ENCODE peak calls at places on chromosome 5, in five cellular contexts. Q is thyroid gland, H is HFF-Myc, G is cardiac fibroblast, F is SK-N-SH. A is an unnamed sample.
A peak's percentile ranks its signal among the peaks of the same experiment; 100 is the strongest.

GRCh38 chr5:57303985-57304384 is 130.1 kb downstream of the GPBP1 start:
- DNase-seq in H (no peak), G (no peak), F (no peak), Q (no peak), A (no peak)

GRCh38 chr5:115573133-115573532 is 28.6 kb upstream of the FEM1C start:
- DNase-seq in Q (no peak), F (no peak), H (peak; percentile 20), G (peak; percentile 67), A (no peak)

GRCh38 chr5:39588176-39588575 is 163.4 kb upstream of the DAB2 start:
- DNase-seq in G (no peak), Q (no peak), H (no peak), F (no peak), A (no peak)

GRCh38 chr5:177994063-177994462 is 2.0 kb downstream of the PROP1 start:
- DNase-seq in H (no peak), Q (no peak), F (no peak), G (no peak), A (no peak)

GRCh38 chr5:87022415-87022814 is 245.3 kb upstream of the RASA1 start:
- DNase-seq in H (no peak), Q (no peak), F (no peak), G (no peak), A (no peak)

GRCh38 chr5:73393606-73394489 is 54.7 kb downstream of the FOXD1 start:
- DNase-seq in G (no peak), H (no peak), F (no peak), Q (no peak), A (no peak)

GRCh38 chr5:55936100-55936693 is 58.6 kb downstream of the IL6ST start:
- DNase-seq in H (peak; percentile 57), G (peak; percentile 90), F (peak; percentile 78), Q (peak; percentile 66), A (peak; percentile 60)

GRCh38 chr5:128870923-128871322 is 94.4 kb upstream of the SLC27A6 start:
- DNase-seq in H (no peak), Q (no peak), G (no peak), F (no peak), A (peak; percentile 11)

GRCh38 chr5:145056805-145057204 is 778.3 kb downstream of the PRELID2 start:
- DNase-seq in F (no peak), H (no peak), G (peak; percentile 33), Q (no peak), A (peak; percentile 3)

GRCh38 chr5:31935702-31936347 is 238.3 kb downstream of the GOLPH3 start:
- DNase-seq in H (no peak), Q (peak; percentile 87), G (peak; percentile 12), F (no peak), A (no peak)

GRCh38 chr5:15938961-15939360 is 240.6 kb downstream of the MARCHF11 start:
- DNase-seq in H (peak; percentile 63), F (no peak), G (peak; percentile 92), Q (no peak), A (peak; percentile 46)

GRCh38 chr5:127938746-127939145 is 144.8 kb upstream of the SLC12A2 start:
- DNase-seq in F (no peak), Q (no peak), G (no peak), H (no peak), A (no peak)

GRCh38 chr5:96816430-96816939 is 8.7 kb upstream of the ERAP1 start:
- DNase-seq in G (no peak), Q (no peak), H (peak; percentile 14), F (no peak), A (no peak)

GRCh38 chr5:39506216-39506615 is 81.4 kb upstream of the DAB2 start:
- DNase-seq in Q (no peak), H (no peak), G (no peak), F (no peak), A (no peak)

GRCh38 chr5:56681346-56681745 is 134.0 kb upstream of the MAP3K1 start:
- DNase-seq in Q (no peak), F (no peak), G (peak; percentile 50), H (peak; percentile 24), A (no peak)

GRCh38 chr5:140109818-140110733 is 3.8 kb upstream of the PURA start:
- DNase-seq in H (no peak), G (no peak), F (no peak), Q (no peak), A (no peak)

GRCh38 chr5:33363537-33363936 is 77.2 kb upstream of the TARS1 start:
- DNase-seq in G (no peak), F (no peak), Q (no peak), H (no peak), A (no peak)

GRCh38 chr5:143398451-143399237 is 4.8 kb downstream of the NR3C1 start:
- DNase-seq in F (no peak), Q (no peak), G (peak; percentile 62), H (no peak), A (no peak)

GRCh38 chr5:20554001-20554400 is 566.0 kb upstream of the CDH18 start:
- DNase-seq in F (no peak), G (peak; percentile 41), H (no peak), Q (no peak), A (no peak)

GRCh38 chr5:137461636-137462596 is 37.2 kb downstream of the SPOCK1 start:
- DNase-seq in F (peak; percentile 39), H (no peak), G (no peak), Q (no peak), A (no peak)

GRCh38 chr5:3456121-3456681 is 139.4 kb upstream of the IRX1 start:
- DNase-seq in F (no peak), H (no peak), Q (no peak), G (no peak), A (no peak)

GRCh38 chr5:79518718-79519117 is 4.8 kb upstream of the HOMER1 start:
- DNase-seq in G (no peak), F (no peak), H (no peak), Q (no peak), A (no peak)

GRCh38 chr5:1931590-1932138 is 48.9 kb upstream of the IRX4 start:
- DNase-seq in H (no peak), G (no peak), Q (peak; percentile 54), F (no peak), A (no peak)

GRCh38 chr5:78335976-78336375 is 24.4 kb upstream of the SCAMP1 start:
- DNase-seq in G (no peak), Q (no peak), H (no peak), F (peak; percentile 42), A (no peak)

GRCh38 chr5:56962286-56962685 is 10.4 kb upstream of the MIER3 start:
- DNase-seq in G (no peak), Q (no peak), H (no peak), F (peak; percentile 39), A (no peak)

GRCh38 chr5:100779669-100780375 is 123.3 kb downstream of the ST8SIA4 start:
- DNase-seq in H (no peak), Q (no peak), F (no peak), G (no peak), A (no peak)
- TF ChIP-seq CTCF in H (no peak), Q (no peak), F (no peak), G (no peak), A (no peak)

GRCh38 chr5:75460532-75460931 is 50.9 kb downstream of the CERT1 start:
- DNase-seq in F (peak; percentile 8), H (no peak), Q (no peak), G (no peak), A (no peak)
- H3K4me3 ChIP-seq in F (no peak overlapping the region), H (no peak overlapping the region), Q (no peak overlapping the region), G (no peak overlapping the region), A (no peak overlapping the region)

DNA sequence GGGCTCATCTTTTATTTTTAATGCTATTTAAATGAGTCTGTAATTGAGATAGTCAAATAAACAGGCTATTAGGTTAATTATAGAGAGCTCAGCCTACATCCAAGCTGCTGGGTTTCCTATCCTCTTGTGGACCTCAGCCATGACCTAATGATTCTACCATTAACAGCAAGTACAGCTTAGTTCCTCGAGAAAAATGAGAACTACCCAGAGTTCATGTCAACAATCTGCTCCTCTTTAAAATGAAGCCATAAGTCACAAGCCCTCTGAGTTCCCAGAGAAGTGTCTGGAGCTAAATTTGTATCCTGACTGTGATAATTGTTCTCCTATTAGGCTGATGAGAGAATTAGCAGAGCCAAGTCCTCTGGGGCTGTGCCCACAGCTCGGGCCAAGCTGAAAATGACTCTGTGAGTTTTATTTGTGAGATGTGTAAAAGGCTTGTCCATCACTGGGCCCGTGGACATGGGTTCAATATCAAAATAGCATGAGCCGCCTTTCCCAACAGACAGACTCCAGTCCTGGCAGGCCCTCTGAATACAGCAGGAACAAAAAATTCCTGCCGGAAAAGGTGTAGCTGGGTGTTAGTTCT is 145.1 kb upstream of the SMIM23 start:
- DNase-seq in Q (no peak), F (no peak), G (no peak), H (no peak), A (no peak)
- TF ChIP-seq CTCF in Q (no peak), F (no peak), G (no peak), H (no peak), A (no peak)

DNA sequence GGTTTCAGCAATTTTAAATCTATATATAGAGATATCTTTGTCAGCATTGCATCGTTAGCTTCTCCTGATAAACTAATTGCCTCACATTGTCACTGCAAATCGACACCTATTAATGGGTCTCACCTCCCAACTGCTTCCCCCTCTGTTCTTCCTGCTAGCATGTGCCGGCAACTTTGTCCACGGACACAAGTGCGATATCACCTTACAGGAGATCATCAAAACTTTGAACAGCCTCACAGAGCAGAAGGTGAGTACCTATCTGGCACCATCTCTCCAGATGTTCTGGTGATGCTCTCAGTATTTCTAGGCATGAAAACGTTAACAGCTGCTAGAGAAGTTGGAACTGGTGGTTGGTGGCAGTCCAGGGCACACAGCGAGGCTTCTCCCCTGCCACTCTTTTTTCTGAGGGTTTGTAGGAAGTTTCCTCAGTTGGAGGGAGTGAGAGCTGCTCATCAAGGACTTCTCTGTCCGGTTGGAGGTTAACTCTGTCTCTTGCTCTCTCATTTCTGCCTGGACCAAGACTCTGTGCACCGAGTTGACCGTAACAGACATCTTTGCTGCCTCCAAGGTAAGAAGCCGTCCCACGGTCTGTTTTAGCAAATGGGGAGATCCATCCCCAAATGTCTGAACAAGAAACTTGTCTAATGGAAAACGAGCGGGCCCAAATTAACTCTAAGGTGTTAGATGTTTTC is at the start of gene IL4:
- DNase-seq in F (no peak), H (no peak), Q (no peak), G (no peak), A (no peak)
- H3K4me3 ChIP-seq in F (peak within 1 kb of the TSS; percentile 6), H (no peak within 1 kb of the TSS), Q (no peak within 1 kb of the TSS), G (peak within 1 kb of the TSS; percentile 27), A (peak within 1 kb of the TSS; percentile 42)

GRCh38 chr5:141825836-141826560 is 52.2 kb downstream of the PCDH1 start:
- DNase-seq in H (no peak), G (peak; percentile 34), Q (no peak), F (peak; percentile 64), A (no peak)
- TF ChIP-seq CTCF in H (peak; percentile 30), G (no peak), Q (no peak), F (peak; percentile 55), A (peak; percentile 29)

A was measured in AG09309.